ENCODE peak calls at places on chromosomes 4 and X, in seven cellular contexts. B is CD8-positive, alpha-beta memory T cell; Q is SK-N-SH; X is stomach; T is psoas muscle; Y is neural progenitor cell; F is fibroblast of lung. S is an unnamed sample.

GRCh38 chrX:23756165-23756564 is 13.1 kb upstream of the ACOT9 start:
- DNase-seq in Q (peak; percentile 49), X (peak; percentile 63), T (peak; percentile 56), Y (peak; percentile 89), B (peak; percentile 51), F (peak; percentile 30), S (peak; percentile 80)

GRCh38 chrX:53263597-53264094 is 17.7 kb downstream of the IQSEC2 start:
- DNase-seq in B (no peak), Y (no peak), T (no peak), F (peak; percentile 74), Q (no peak), X (no peak), S (no peak)

GRCh38 chrX:51608071-51608470 is 10.6 kb downstream of the CENPVL3 start:
- DNase-seq in F (peak; percentile 59), X (no peak), Q (no peak), T (no peak), B (no peak), Y (no peak), S (no peak)

GRCh38 chrX:15973299-15973698 is 118.7 kb upstream of the AP1S2 start:
- DNase-seq in Q (peak; percentile 12), T (no peak), B (peak; percentile 0), F (peak; percentile 4), X (no peak), Y (peak; percentile 63), S (peak; percentile 67)

GRCh38 chr4:24570172-24570571 is 14.2 kb downstream of the DHX15 start:
- DNase-seq in X (no peak), T (no peak), B (no peak), Y (no peak), F (no peak), Q (no peak), S (no peak)

GRCh38 chr4:13721894-13722293 is 94.4 kb upstream of the BOD1L1 start:
- DNase-seq in X (no peak), Q (no peak), B (no peak), F (no peak), T (no peak), Y (no peak), S (no peak)

GRCh38 chr4:6663596-6664393 is 23.3 kb downstream of the MRFAP1 start:
- DNase-seq in T (no peak), B (no peak), X (no peak), Q (peak; percentile 49), F (no peak), Y (no peak), S (no peak)

GRCh38 chrX:30215357-30215843 is at the start of gene MAGEB2:
- DNase-seq in X (no peak), B (no peak), F (no peak), Y (no peak), T (no peak), Q (peak; percentile 33), S (no peak)

GRCh38 chr4:4289575-4289929 is 402 bp downstream of the LYAR start:
- DNase-seq in Y (no peak), Q (no peak), B (no peak), X (no peak), T (no peak), F (no peak), S (no peak)

GRCh38 chr4:138639018-138639876 is 376.3 kb upstream of the NOCT start:
- DNase-seq in T (no peak), B (no peak), Q (peak; percentile 10), X (no peak), Y (no peak), F (peak; percentile 65), S (no peak)

GRCh38 chrX:106912864-106913263 is 7.3 kb upstream of the CLDN2 start:
- DNase-seq in B (no peak), X (no peak), Y (no peak), F (peak; percentile 45), T (no peak), Q (no peak), S (no peak)

GRCh38 chrX:119218198-119218597 is 17.9 kb upstream of the PGRMC1 start:
- DNase-seq in T (no peak), Q (peak; percentile 38), X (no peak), Y (no peak), B (no peak), F (no peak), S (peak; percentile 31)

GRCh38 chr4:72701987-72702819 is 133.2 kb upstream of the ADAMTS3 start:
- DNase-seq in F (peak; percentile 58), Q (peak; percentile 34), X (peak; percentile 28), Y (peak; percentile 76), B (peak; percentile 17), T (no peak), S (peak; percentile 39)

GRCh38 chr4:96649536-96649935 is 809.6 kb downstream of the PDHA2 start:
- DNase-seq in Q (no peak), T (no peak), B (no peak), Y (no peak), X (no peak), F (peak; percentile 90), S (no peak)

GRCh38 chrX:101229155-101229554 is 9.6 kb downstream of the DRP2 start:
- DNase-seq in Q (no peak), Y (no peak), X (no peak), T (no peak), F (peak; percentile 88), B (no peak), S (no peak)

GRCh38 chr4:39718366-39719323 is 20.7 kb downstream of the UBE2K start:
- DNase-seq in F (peak; percentile 11), X (no peak), T (no peak), Y (no peak), B (no peak), Q (no peak), S (no peak)

GRCh38 chrX:10078266-10078665 is 78.5 kb upstream of the CLCN4 start:
- DNase-seq in B (no peak), F (no peak), X (no peak), Q (no peak), T (no peak), Y (no peak), S (no peak)
- H3K27ac ChIP-seq in B (no peak overlapping the region), F (no peak overlapping the region), X (no peak overlapping the region), Q (no peak overlapping the region), T (no peak overlapping the region), Y (no peak overlapping the region), S (no peak overlapping the region)

GRCh38 chr4:2141022-2141761 is 82.1 kb downstream of the NAT8L start:
- DNase-seq in T (no peak), B (no peak), X (no peak), Q (no peak), Y (no peak), F (no peak), S (no peak)

GRCh38 chr4:2138846-2139500 is 79.8 kb downstream of the NAT8L start:
- DNase-seq in Q (no peak), Y (no peak), T (no peak), B (no peak), X (no peak), F (no peak), S (no peak)

GRCh38 chr4:2136736-2137135 is 77.6 kb downstream of the NAT8L start:
- DNase-seq in Y (no peak), Q (no peak), B (no peak), F (no peak), T (no peak), X (peak; percentile 73), S (no peak)

GRCh38 chr4:2142630-2143427 is 83.7 kb downstream of the NAT8L start:
- DNase-seq in T (no peak), Q (no peak), B (no peak), F (peak; percentile 41), X (no peak), Y (no peak), S (peak; percentile 66)

DNA sequence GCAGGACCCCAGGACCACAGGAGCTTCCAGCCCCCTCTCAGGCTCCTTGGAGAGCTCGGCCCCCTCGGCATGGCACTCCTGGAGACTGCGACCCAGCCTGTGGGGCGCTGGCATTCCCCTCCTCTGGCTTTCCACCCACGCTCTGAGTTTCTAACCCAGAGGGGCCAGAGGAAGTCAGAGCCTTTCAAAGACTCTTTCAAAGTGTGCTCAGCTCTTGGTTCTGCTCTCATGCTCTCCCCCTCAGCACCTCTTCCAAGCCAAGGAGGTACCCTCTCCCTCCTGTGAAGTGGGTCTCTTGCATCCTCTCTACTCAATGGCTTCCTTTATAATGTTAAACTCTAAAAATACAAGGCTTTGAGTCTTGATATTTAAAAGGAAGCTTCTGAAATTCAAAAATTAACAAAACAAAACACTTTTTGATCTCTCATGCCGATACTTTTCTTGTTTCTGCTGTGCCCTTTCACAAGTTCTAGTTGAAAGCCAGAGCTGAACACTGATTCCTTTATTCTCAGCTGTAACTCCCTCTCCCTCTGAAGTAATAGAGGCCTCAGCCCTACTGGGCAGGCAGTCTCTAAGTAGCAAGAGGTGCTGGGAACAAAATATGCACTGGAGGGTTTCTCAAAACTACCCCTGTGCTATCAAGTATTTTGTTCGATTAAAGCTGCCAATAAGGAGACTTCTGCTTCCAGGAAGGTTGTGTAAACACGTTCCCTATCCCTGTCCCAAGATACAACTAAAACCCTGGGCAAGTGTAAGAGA is 82.8 kb downstream of the NAT8L start:
- DNase-seq in Y (no peak), X (no peak), T (no peak), F (peak; percentile 13), Q (no peak), B (peak; percentile 24), S (peak; percentile 13)
- H3K27me3 ChIP-seq in Y (peaks cover 43% of the 10 kb centered on the region), X (no peaks in the 10 kb centered on the region), T (no peaks in the 10 kb centered on the region), F (no peaks in the 10 kb centered on the region), Q (no peaks in the 10 kb centered on the region), B (no peaks in the 10 kb centered on the region), S (no peaks in the 10 kb centered on the region)

GRCh38 chr4:183330841-183331240 is 8.6 kb upstream of the CLDN24 start:
- DNase-seq in X (no peak), F (no peak), T (no peak), Y (no peak), B (no peak), Q (no peak), S (no peak)

GRCh38 chr4:183329244-183329643 is 7.0 kb upstream of the CLDN24 start:
- DNase-seq in Q (no peak), B (no peak), X (no peak), T (no peak), Y (no peak), F (no peak), S (no peak)

GRCh38 chr4:183328832-183329231 is 6.6 kb upstream of the CLDN24 start:
- DNase-seq in B (no peak), Q (no peak), T (no peak), F (peak; percentile 52), Y (no peak), X (no peak), S (peak; percentile 30)

GRCh38 chr4:183332447-183332846 is 10.2 kb upstream of the CLDN24 start:
- DNase-seq in T (no peak), B (no peak), Y (no peak), F (no peak), X (no peak), Q (no peak), S (no peak)

GRCh38 chr4:183329954-183330742 is 7.9 kb upstream of the CLDN24 start:
- DNase-seq in T (no peak), Y (no peak), B (no peak), F (no peak), Q (no peak), X (no peak), S (no peak)
- H3K9me3 ChIP-seq in T (no peaks in the 10 kb centered on the region), Y (no peaks in the 10 kb centered on the region), B (no peaks in the 10 kb centered on the region), F (no peaks in the 10 kb centered on the region), Q (no peaks in the 10 kb centered on the region), X (no peaks in the 10 kb centered on the region), S (peaks cover 4% of the 10 kb centered on the region)

GRCh38 chr4:159248383-159249178 is 145.7 kb downstream of the RAPGEF2 start:
- DNase-seq in Y (no peak), B (no peak), X (no peak), F (peak; percentile 69), Q (peak; percentile 19), T (no peak), S (peak; percentile 86)
- H3K27ac ChIP-seq in Y (no peak overlapping the region), B (no peak overlapping the region), X (peak overlapping the region; percentile 52), F (no peak overlapping the region), Q (peak overlapping the region; percentile 16), T (peak overlapping the region; percentile 81), S (peak overlapping the region; percentile 69)

GRCh38 chr4:122832732-122833131 is 6.1 kb downstream of the FGF2 start:
- DNase-seq in Y (no peak), B (no peak), X (no peak), Q (no peak), F (peak; percentile 59), T (no peak), S (no peak)
- H3K27me3 ChIP-seq in Y (no peaks in the 10 kb centered on the region), B (peaks cover 15% of the 10 kb centered on the region), X (peaks cover 23% of the 10 kb centered on the region), Q (no peaks in the 10 kb centered on the region), F (no peaks in the 10 kb centered on the region), T (no peaks in the 10 kb centered on the region), S (no peaks in the 10 kb centered on the region)